ENCODE peak calls at places on chromosomes 7 and 10, in eight cellular contexts. One of them, this sample, is unnamed.

GRCh38 chr7:84686373-84686772 is 491.8 kb upstream of the SEMA3A start:
- DNase-seq in mammary epithelial cell: peak; percentile 29
- DNase-seq in gastrocnemius medialis: no peak
- DNase-seq in dorsolateral prefrontal cortex: no peak
- DNase-seq in cardiac muscle cell: no peak
- DNase-seq in mesothelial cell of epicardium: no peak
- DNase-seq in Panc1: no peak
- DNase-seq in fibroblast of lung: peak; percentile 48
- DNase-seq in this sample: no peak

GRCh38 chr10:7417103-7417623 is 6.3 kb upstream of the SFMBT2 start:
- DNase-seq in mammary epithelial cell: no peak
- DNase-seq in cardiac muscle cell: no peak
- DNase-seq in Panc1: no peak
- DNase-seq in dorsolateral prefrontal cortex: no peak
- DNase-seq in fibroblast of lung: peak; percentile 41
- DNase-seq in mesothelial cell of epicardium: no peak
- DNase-seq in gastrocnemius medialis: no peak
- DNase-seq in this sample: no peak

GRCh38 chr10:100562806-100563293 is 27.1 kb downstream of the HIF1AN start:
- DNase-seq in mesothelial cell of epicardium: no peak
- DNase-seq in dorsolateral prefrontal cortex: no peak
- DNase-seq in fibroblast of lung: peak; percentile 38
- DNase-seq in gastrocnemius medialis: no peak
- DNase-seq in Panc1: no peak
- DNase-seq in mammary epithelial cell: peak; percentile 49
- DNase-seq in cardiac muscle cell: peak; percentile 49
- DNase-seq in this sample: peak; percentile 14

GRCh38 chr10:32149257-32149955 is 93.2 kb upstream of the KIF5B start:
- DNase-seq in Panc1: no peak
- DNase-seq in cardiac muscle cell: no peak
- DNase-seq in gastrocnemius medialis: peak; percentile 53
- DNase-seq in mesothelial cell of epicardium: no peak
- DNase-seq in mammary epithelial cell: peak; percentile 89
- DNase-seq in dorsolateral prefrontal cortex: no peak
- DNase-seq in fibroblast of lung: peak; percentile 95
- DNase-seq in this sample: no peak

GRCh38 chr7:52088008-52088787 is 771.6 kb upstream of the COBL start:
- DNase-seq in Panc1: no peak
- DNase-seq in dorsolateral prefrontal cortex: no peak
- DNase-seq in mammary epithelial cell: no peak
- DNase-seq in cardiac muscle cell: peak; percentile 61
- DNase-seq in mesothelial cell of epicardium: no peak
- DNase-seq in gastrocnemius medialis: no peak
- DNase-seq in fibroblast of lung: no peak
- DNase-seq in this sample: peak; percentile 56

GRCh38 chr7:39624202-39624807 is 933 bp downstream of the RALA start:
- DNase-seq in fibroblast of lung: peak; percentile 35
- DNase-seq in Panc1: no peak
- DNase-seq in mesothelial cell of epicardium: no peak
- DNase-seq in cardiac muscle cell: no peak
- DNase-seq in gastrocnemius medialis: no peak
- DNase-seq in dorsolateral prefrontal cortex: no peak
- DNase-seq in mammary epithelial cell: peak; percentile 77
- DNase-seq in this sample: no peak

GRCh38 chr10:97321032-97321806 is 2.1 kb downstream of the FRAT1 start:
- DNase-seq in mammary epithelial cell: no peak
- DNase-seq in Panc1: no peak
- DNase-seq in fibroblast of lung: no peak
- DNase-seq in gastrocnemius medialis: peak; percentile 34
- DNase-seq in dorsolateral prefrontal cortex: peak; percentile 63
- DNase-seq in mesothelial cell of epicardium: no peak
- DNase-seq in cardiac muscle cell: no peak
- DNase-seq in this sample: peak; percentile 18

GRCh38 chr10:128035557-128035973 is 90.7 kb downstream of the MKI67 start:
- DNase-seq in mammary epithelial cell: peak; percentile 32
- DNase-seq in Panc1: peak; percentile 30
- DNase-seq in mesothelial cell of epicardium: no peak
- DNase-seq in fibroblast of lung: no peak
- DNase-seq in cardiac muscle cell: peak; percentile 60
- DNase-seq in gastrocnemius medialis: no peak
- DNase-seq in dorsolateral prefrontal cortex: no peak
- DNase-seq in this sample: peak; percentile 53

GRCh38 chr10:103759100-103759781 is 96.1 kb downstream of the SH3PXD2A start:
- DNase-seq in gastrocnemius medialis: peak; percentile 89
- DNase-seq in mammary epithelial cell: peak; percentile 76
- DNase-seq in fibroblast of lung: peak; percentile 87
- DNase-seq in Panc1: peak; percentile 75
- DNase-seq in mesothelial cell of epicardium: no peak
- DNase-seq in dorsolateral prefrontal cortex: peak; percentile 69
- DNase-seq in cardiac muscle cell: peak; percentile 60
- DNase-seq in this sample: no peak

GRCh38 chr10:47062801-47063200 is 151.6 kb downstream of the PTPN20 start:
- DNase-seq in gastrocnemius medialis: no peak
- DNase-seq in Panc1: no peak
- DNase-seq in fibroblast of lung: no peak
- DNase-seq in cardiac muscle cell: no peak
- DNase-seq in mammary epithelial cell: no peak
- DNase-seq in mesothelial cell of epicardium: no peak
- DNase-seq in dorsolateral prefrontal cortex: no peak
- DNase-seq in this sample: no peak

DNA sequence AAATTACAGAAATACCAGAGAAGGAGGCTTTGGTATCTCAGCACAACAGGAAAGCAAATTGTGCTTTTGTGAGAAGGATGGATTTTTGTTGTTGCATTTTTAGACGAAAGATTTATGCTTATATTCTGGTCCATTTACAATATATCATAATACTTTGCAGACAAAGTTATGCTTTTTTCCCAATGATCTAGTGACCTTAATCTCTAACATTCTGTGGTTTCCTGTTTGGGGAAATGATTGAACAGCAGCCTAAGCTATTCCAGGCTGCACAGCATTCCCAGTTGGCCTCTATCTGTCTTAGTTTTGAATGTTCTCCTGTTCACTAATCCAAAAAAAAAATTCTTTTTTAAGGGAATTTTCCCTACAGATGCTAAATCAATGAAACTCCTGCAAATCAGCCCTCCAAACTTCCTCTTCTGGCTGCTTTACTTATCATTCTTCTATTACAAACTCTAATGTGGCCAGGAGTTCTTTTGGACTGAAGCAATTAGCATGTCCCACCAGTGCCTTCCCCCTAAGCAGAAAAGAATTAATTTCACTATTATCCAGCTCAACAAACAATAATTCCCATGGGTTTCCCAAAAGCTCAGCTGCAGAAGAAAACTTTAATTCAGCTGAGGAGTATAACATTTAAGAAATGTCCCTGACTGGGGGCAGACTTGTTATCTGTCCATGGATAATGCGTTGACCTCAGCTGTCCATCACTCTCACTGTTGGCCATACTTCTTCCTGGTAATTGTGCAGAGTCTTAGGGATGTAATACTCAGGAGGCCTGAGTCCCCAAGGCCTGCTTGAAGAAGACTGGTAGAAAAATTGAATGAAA is 81.8 kb upstream of the TRIL start:
- DNase-seq in fibroblast of lung: peak; percentile 68
- DNase-seq in dorsolateral prefrontal cortex: no peak
- DNase-seq in mammary epithelial cell: no peak
- DNase-seq in Panc1: no peak
- DNase-seq in mesothelial cell of epicardium: no peak
- DNase-seq in gastrocnemius medialis: no peak
- DNase-seq in cardiac muscle cell: no peak
- DNase-seq in this sample: no peak
- TF ChIP-seq CTCF in fibroblast of lung: no peak
- TF ChIP-seq CTCF in dorsolateral prefrontal cortex: no peak
- TF ChIP-seq CTCF in mammary epithelial cell: no peak
- TF ChIP-seq CTCF in Panc1: no peak
- TF ChIP-seq CTCF in mesothelial cell of epicardium: no peak
- TF ChIP-seq CTCF in gastrocnemius medialis: no peak
- TF ChIP-seq CTCF in cardiac muscle cell: no peak
- TF ChIP-seq CTCF in this sample: no peak

DNA sequence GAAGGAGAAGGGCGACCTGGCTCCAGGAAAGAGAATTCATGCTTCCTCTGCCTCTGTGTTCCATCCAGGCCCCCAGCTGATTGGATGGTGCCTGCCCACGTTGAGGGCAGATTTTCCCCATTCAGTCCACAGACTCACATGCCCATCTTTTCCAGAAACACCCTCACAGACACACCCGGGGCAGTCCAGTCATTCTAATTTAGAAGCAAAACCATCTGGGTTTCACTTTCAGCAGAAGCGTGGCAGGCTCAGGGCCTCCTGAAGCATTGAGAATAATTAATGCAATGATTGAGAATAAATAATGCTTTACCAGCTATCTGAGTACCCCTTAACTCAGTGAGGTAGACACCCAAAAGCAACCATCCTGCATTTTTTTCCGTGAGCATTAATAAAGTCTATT is 30.2 kb upstream of the CREB5 start:
- DNase-seq in cardiac muscle cell: no peak
- DNase-seq in fibroblast of lung: no peak
- DNase-seq in mesothelial cell of epicardium: no peak
- DNase-seq in Panc1: no peak
- DNase-seq in dorsolateral prefrontal cortex: no peak
- DNase-seq in gastrocnemius medialis: no peak
- DNase-seq in mammary epithelial cell: no peak
- DNase-seq in this sample: no peak
- TF ChIP-seq CTCF in cardiac muscle cell: no peak
- TF ChIP-seq CTCF in fibroblast of lung: no peak
- TF ChIP-seq CTCF in mesothelial cell of epicardium: no peak
- TF ChIP-seq CTCF in Panc1: no peak
- TF ChIP-seq CTCF in dorsolateral prefrontal cortex: no peak
- TF ChIP-seq CTCF in gastrocnemius medialis: no peak
- TF ChIP-seq CTCF in mammary epithelial cell: no peak
- TF ChIP-seq CTCF in this sample: no peak

GRCh38 chr10:132442636-132443035 is 45.6 kb downstream of the PWWP2B start:
- DNase-seq in mammary epithelial cell: no peak
- DNase-seq in gastrocnemius medialis: no peak
- DNase-seq in cardiac muscle cell: no peak
- DNase-seq in mesothelial cell of epicardium: no peak
- DNase-seq in dorsolateral prefrontal cortex: no peak
- DNase-seq in Panc1: no peak
- DNase-seq in fibroblast of lung: no peak
- DNase-seq in this sample: no peak

GRCh38 chr10:132441818-132442217 is 44.8 kb downstream of the PWWP2B start:
- DNase-seq in gastrocnemius medialis: no peak
- DNase-seq in Panc1: no peak
- DNase-seq in fibroblast of lung: no peak
- DNase-seq in cardiac muscle cell: no peak
- DNase-seq in mesothelial cell of epicardium: no peak
- DNase-seq in mammary epithelial cell: no peak
- DNase-seq in dorsolateral prefrontal cortex: no peak
- DNase-seq in this sample: no peak

GRCh38 chr10:132444877-132445351 is 47.9 kb downstream of the PWWP2B start:
- DNase-seq in mammary epithelial cell: no peak
- DNase-seq in Panc1: no peak
- DNase-seq in cardiac muscle cell: no peak
- DNase-seq in mesothelial cell of epicardium: no peak
- DNase-seq in fibroblast of lung: no peak
- DNase-seq in dorsolateral prefrontal cortex: no peak
- DNase-seq in gastrocnemius medialis: no peak
- DNase-seq in this sample: no peak

GRCh38 chr10:132443998-132444876 is 47.2 kb downstream of the PWWP2B start:
- DNase-seq in dorsolateral prefrontal cortex: no peak
- DNase-seq in gastrocnemius medialis: no peak
- DNase-seq in mesothelial cell of epicardium: no peak
- DNase-seq in mammary epithelial cell: no peak
- DNase-seq in Panc1: no peak
- DNase-seq in cardiac muscle cell: peak; percentile 38
- DNase-seq in fibroblast of lung: no peak
- DNase-seq in this sample: no peak

DNA sequence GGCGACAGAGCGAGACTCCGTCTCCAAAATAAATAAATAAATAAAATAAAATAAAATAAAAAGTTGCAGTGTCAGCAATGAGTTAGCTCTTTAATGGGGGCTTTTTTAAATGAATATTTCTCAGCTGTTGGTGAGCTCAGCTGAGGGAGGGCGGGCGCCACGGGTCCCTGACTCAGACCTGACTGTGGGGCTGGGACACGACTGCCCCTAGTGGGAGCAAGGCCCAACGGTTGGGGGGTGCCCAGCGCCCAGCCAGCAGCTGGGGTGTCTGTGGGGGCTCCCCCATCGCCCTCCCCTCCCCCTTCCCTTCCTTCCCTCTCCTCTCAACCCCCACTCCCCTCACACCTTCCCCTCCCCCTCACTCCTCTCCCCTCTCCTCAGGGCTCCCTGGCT is 46.6 kb downstream of the PWWP2B start:
- DNase-seq in dorsolateral prefrontal cortex: no peak
- DNase-seq in mesothelial cell of epicardium: no peak
- DNase-seq in mammary epithelial cell: no peak
- DNase-seq in fibroblast of lung: peak; percentile 32
- DNase-seq in gastrocnemius medialis: no peak
- DNase-seq in cardiac muscle cell: no peak
- DNase-seq in Panc1: no peak
- DNase-seq in this sample: no peak
- TF ChIP-seq CTCF in dorsolateral prefrontal cortex: no peak
- TF ChIP-seq CTCF in mesothelial cell of epicardium: no peak
- TF ChIP-seq CTCF in mammary epithelial cell: peak; percentile 48
- TF ChIP-seq CTCF in fibroblast of lung: peak; percentile 32
- TF ChIP-seq CTCF in gastrocnemius medialis: peak; percentile 20
- TF ChIP-seq CTCF in cardiac muscle cell: peak; percentile 53
- TF ChIP-seq CTCF in Panc1: no peak
- TF ChIP-seq CTCF in this sample: no peak

GRCh38 chr7:100673302-100673941 is at the start of gene GNB2:
- DNase-seq in dorsolateral prefrontal cortex: peak; percentile 99
- DNase-seq in Panc1: peak; percentile 98
- DNase-seq in mammary epithelial cell: peak; percentile 99
- DNase-seq in gastrocnemius medialis: peak; percentile 99
- DNase-seq in fibroblast of lung: peak; percentile 99
- DNase-seq in mesothelial cell of epicardium: peak; percentile 97
- DNase-seq in cardiac muscle cell: peak; percentile 97
- DNase-seq in this sample: peak; percentile 99
- TF ChIP-seq CTCF in dorsolateral prefrontal cortex: no peak
- TF ChIP-seq CTCF in Panc1: no peak
- TF ChIP-seq CTCF in mammary epithelial cell: no peak
- TF ChIP-seq CTCF in gastrocnemius medialis: no peak
- TF ChIP-seq CTCF in fibroblast of lung: no peak
- TF ChIP-seq CTCF in mesothelial cell of epicardium: no peak
- TF ChIP-seq CTCF in cardiac muscle cell: no peak
- TF ChIP-seq CTCF in this sample: no peak

DNA sequence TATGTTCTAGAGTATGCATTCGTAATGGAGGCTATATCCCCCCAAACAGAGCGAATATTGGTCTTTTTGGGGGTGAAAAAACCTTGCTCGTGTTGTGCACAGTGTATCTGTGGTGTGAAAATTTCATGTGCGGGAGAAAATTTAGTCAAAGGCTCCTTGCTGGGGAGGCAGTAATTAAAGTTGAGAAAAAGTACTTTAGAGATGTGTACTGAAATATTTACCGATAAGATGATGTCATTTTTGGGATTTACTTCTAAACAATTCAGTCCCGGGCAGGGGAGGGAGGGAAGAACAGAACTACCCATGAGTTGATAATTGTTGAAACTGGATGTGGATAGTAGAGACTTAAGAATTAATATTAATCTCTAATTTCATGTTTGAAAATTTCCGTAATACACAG is 9.3 kb downstream of the RBM17 start:
- DNase-seq in dorsolateral prefrontal cortex: no peak
- DNase-seq in mammary epithelial cell: no peak
- DNase-seq in Panc1: no peak
- DNase-seq in fibroblast of lung: no peak
- DNase-seq in gastrocnemius medialis: no peak
- DNase-seq in cardiac muscle cell: no peak
- DNase-seq in mesothelial cell of epicardium: no peak
- DNase-seq in this sample: no peak
- TF ChIP-seq CTCF in dorsolateral prefrontal cortex: no peak
- TF ChIP-seq CTCF in mammary epithelial cell: no peak
- TF ChIP-seq CTCF in Panc1: no peak
- TF ChIP-seq CTCF in fibroblast of lung: no peak
- TF ChIP-seq CTCF in gastrocnemius medialis: no peak
- TF ChIP-seq CTCF in cardiac muscle cell: no peak
- TF ChIP-seq CTCF in mesothelial cell of epicardium: no peak
- TF ChIP-seq CTCF in this sample: no peak

This sample was measured in neural crest cell.